ENCODE peak calls at places on chromosomes 3 and 15, in seven cellular contexts. V is right lobe of liver, K is Karpas-422, J is tibial nerve, D is neural progenitor cell, S is mammary epithelial cell, X is psoas muscle. Z is an unnamed sample. For H3K4me1, the result is how much of the 10 kb centered on the place peaks cover.

GRCh38 chr3:185688808-185689207 is 102.7 kb downstream of the SENP2 start:
- DNase-seq in V (no peak), S (peak), J (no peak), K (no peak), D (no peak), X (peak), Z (no peak)

GRCh38 chr3:7332696-7333095 is 471.8 kb downstream of the GRM7 start:
- DNase-seq in S (no peak), V (no peak), D (no peak), K (no peak), J (no peak), X (no peak), Z (no peak)

GRCh38 chr15:48096355-48096786 is 24.4 kb upstream of the SLC24A5 start:
- DNase-seq in V (no peak), K (no peak), J (no peak), D (no peak), S (peak), X (no peak), Z (no peak)

GRCh38 chr3:177729939-177730700 is 532.8 kb upstream of the TBL1XR1 start:
- DNase-seq in X (peak), D (no peak), J (peak), K (no peak), V (no peak), S (no peak), Z (no peak)

GRCh38 chr3:106359692-106360091 is 490.9 kb upstream of the CBLB start:
- DNase-seq in X (no peak), J (no peak), D (no peak), K (no peak), V (no peak), S (no peak), Z (no peak)

GRCh38 chr3:83224101-83224868 is 1462.8 kb upstream of the GBE1 start:
- DNase-seq in K (no peak), X (no peak), V (no peak), S (no peak), D (no peak), J (no peak), Z (no peak)

GRCh38 chr15:44812029-44812517 is 75.7 kb downstream of the TRIM69 start:
- DNase-seq in V (peak), X (no peak), D (no peak), K (no peak), S (peak), J (no peak), Z (no peak)

GRCh38 chr3:29164825-29165224 is 116.0 kb upstream of the RBMS3 start:
- DNase-seq in J (no peak), K (no peak), S (no peak), V (no peak), D (no peak), X (no peak), Z (no peak)

GRCh38 chr15:85753791-85754452 is 40.8 kb downstream of the KLHL25 start:
- DNase-seq in X (no peak), S (peak), K (no peak), V (peak), D (no peak), J (peak), Z (no peak)

GRCh38 chr3:49462222-49462621 is 7.8 kb upstream of the DAG1 start:
- DNase-seq in V (no peak), J (no peak), D (no peak), X (no peak), K (no peak), S (peak), Z (no peak)

GRCh38 chr3:150373234-150373633 is 34.9 kb upstream of the TSC22D2 start:
- DNase-seq in V (no peak), D (no peak), J (no peak), K (no peak), S (no peak), X (no peak), Z (no peak)

GRCh38 chr3:58609990-58610389 is 32.8 kb upstream of the FAM107A start:
- DNase-seq in K (no peak), D (no peak), J (no peak), X (no peak), V (no peak), S (no peak), Z (no peak)

GRCh38 chr15:30956216-30956803 is 35.1 kb downstream of the MTMR10 start:
- DNase-seq in K (no peak), S (no peak), J (no peak), D (no peak), X (no peak), V (no peak), Z (no peak)

GRCh38 chr15:43920201-43920600 is 93.4 kb downstream of the WDR76 start:
- DNase-seq in J (no peak), S (no peak), D (no peak), X (no peak), K (no peak), V (no peak), Z (no peak)

GRCh38 chr3:87077354-87077753 is 86.4 kb upstream of the VGLL3 start:
- DNase-seq in D (no peak), X (no peak), S (no peak), V (no peak), K (no peak), J (no peak), Z (no peak)

GRCh38 chr15:50458301-50458700 is 34.1 kb downstream of the USP8 start:
- DNase-seq in K (no peak), X (no peak), S (no peak), V (no peak), J (no peak), D (no peak), Z (no peak)

GRCh38 chr3:157916672-157917071 is 189.5 kb downstream of the SHOX2 start:
- DNase-seq in V (no peak), S (no peak), J (no peak), D (no peak), X (no peak), K (no peak), Z (no peak)

GRCh38 chr3:182148360-182148759 is 436.6 kb downstream of the SOX2 start:
- DNase-seq in S (no peak), K (no peak), V (no peak), X (no peak), J (no peak), D (no peak), Z (no peak)

GRCh38 chr3:66597316-66597863 is 96.6 kb upstream of the LRIG1 start:
- DNase-seq in S (no peak), D (no peak), X (no peak), J (no peak), V (no peak), K (no peak), Z (no peak)

GRCh38 chr15:93997071-93997658 is 234.2 kb upstream of the MCTP2 start:
- DNase-seq in D (peak), J (no peak), X (no peak), V (no peak), S (peak), K (peak), Z (peak)

GRCh38 chr15:94004697-94005096 is 226.7 kb upstream of the MCTP2 start:
- DNase-seq in J (peak), D (no peak), X (peak), K (no peak), V (no peak), S (peak), Z (no peak)

GRCh38 chr15:94002026-94002425 is 229.3 kb upstream of the MCTP2 start:
- DNase-seq in J (no peak), D (peak), K (no peak), V (no peak), X (no peak), S (no peak), Z (no peak)

GRCh38 chr15:94001113-94001919 is 230.0 kb upstream of the MCTP2 start:
- DNase-seq in X (no peak), D (no peak), K (no peak), J (no peak), V (no peak), S (no peak), Z (no peak)

DNA sequence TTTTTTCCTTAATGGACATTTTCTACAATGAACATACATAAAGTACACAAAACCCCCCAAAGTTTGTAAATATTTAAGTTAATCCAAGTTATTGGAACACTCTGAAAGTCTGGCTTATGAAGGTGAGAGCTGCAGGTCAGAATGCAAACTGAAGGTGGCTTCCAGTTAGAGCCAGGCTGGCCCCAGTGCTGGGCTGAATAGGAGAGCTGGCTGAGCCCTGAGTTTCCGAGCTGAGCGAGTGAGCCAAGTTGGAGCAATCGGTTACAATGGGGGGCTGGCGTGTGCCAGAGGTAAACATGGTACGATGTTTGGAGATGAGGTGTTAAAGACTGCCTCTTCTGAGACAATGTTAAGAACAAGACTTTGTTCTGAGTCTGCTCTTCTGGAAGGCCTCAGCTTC is 230.8 kb upstream of the MCTP2 start:
- DNase-seq in J (no peak), D (peak), X (no peak), S (no peak), K (no peak), V (no peak), Z (no peak)
- H3K4me1 ChIP-seq in J (under half), D (under half), X (under half), S (under half), K (under half), V (under half), Z (under half)

DNA sequence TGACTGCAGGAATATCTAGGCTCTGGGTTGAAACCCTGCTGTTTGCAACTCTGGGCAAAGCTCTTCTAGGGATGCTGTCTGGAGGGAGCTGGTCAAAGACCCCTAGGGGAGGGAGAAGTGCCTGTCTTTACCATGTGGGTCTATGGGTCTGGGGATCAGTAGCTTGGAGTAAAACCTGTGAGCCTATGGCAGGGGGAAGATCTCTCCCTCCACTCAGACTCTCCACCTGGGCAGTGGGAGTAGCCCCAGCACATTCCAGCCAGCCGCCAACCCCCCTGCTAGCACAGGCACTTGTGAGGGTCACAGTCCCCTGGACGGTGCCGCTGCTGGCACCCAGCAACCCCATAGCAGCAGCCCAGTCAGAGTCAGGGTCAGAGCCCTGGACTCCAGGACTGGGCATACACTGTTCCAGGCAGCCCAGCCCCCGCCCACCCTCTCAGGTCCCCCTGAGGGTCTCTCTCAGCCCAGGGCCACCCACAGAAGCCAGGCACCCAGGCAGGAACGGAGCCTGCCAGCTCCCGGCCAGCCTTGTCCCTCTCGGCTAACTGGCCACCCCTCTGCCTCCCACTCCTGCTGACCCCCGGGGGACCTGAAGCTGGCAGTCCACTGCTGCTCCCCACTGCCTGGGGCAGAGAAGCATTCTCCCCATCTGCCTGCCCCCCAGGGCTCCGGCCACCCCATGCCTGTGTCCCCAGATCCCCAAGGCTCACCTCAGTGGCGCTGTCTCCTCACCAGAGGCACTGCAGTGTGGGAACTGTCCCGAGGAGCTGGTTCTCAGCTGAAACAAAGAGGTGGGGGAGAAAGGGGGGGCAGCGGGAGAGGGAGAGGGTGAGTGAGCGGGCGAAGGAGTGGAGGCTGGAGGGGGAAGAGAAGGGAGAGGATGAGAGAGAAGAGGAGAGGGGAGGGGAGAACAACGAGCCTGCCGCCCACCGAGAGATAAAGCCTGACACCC is 10.8 kb downstream of the GLYCTK start:
- DNase-seq in X (no peak), V (no peak), J (no peak), D (peak), S (no peak), K (no peak), Z (no peak)
- H3K4me1 ChIP-seq in X (under half), V (under half), J (under half), D (under half), S (under half), K (under half), Z (under half)

GRCh38 chr3:183262979-183263378 is 9.9 kb downstream of the B3GNT5 start:
- DNase-seq in J (no peak), D (no peak), V (no peak), S (no peak), K (no peak), X (no peak), Z (no peak)

GRCh38 chr3:183266454-183266853 is 13.4 kb downstream of the B3GNT5 start:
- DNase-seq in J (no peak), V (no peak), S (no peak), K (no peak), X (no peak), D (no peak), Z (no peak)

GRCh38 chr3:183265157-183265642 is 12.1 kb downstream of the B3GNT5 start:
- DNase-seq in X (no peak), V (no peak), J (no peak), S (no peak), D (peak), K (no peak), Z (no peak)

GRCh38 chr3:183265713-183266417 is 12.8 kb downstream of the B3GNT5 start:
- DNase-seq in D (peak), J (no peak), V (no peak), X (no peak), S (peak), K (no peak), Z (no peak)

GRCh38 chr3:183264249-183264648 is 11.2 kb downstream of the B3GNT5 start:
- DNase-seq in X (no peak), J (no peak), D (peak), V (no peak), K (peak), S (no peak), Z (no peak)
- H3K4me1 ChIP-seq in X (half or more), J (under half), D (under half), V (under half), K (under half), S (half or more), Z (under half)

GRCh38 chr3:99902091-99902490 is 84.4 kb downstream of the CMSS1 start:
- DNase-seq in D (no peak), X (no peak), V (no peak), J (no peak), K (no peak), S (peak), Z (no peak)
- H3K4me1 ChIP-seq in D (under half), X (under half), V (under half), J (under half), K (under half), S (under half), Z (under half)

GRCh38 chr15:41932511-41932910 is 38.7 kb upstream of the SPTBN5 start:
- DNase-seq in J (no peak), K (no peak), V (no peak), D (no peak), X (no peak), S (no peak), Z (no peak)
- H3K4me1 ChIP-seq in J (under half), K (half or more), V (under half), D (under half), X (half or more), S (half or more), Z (under half)

DNA sequence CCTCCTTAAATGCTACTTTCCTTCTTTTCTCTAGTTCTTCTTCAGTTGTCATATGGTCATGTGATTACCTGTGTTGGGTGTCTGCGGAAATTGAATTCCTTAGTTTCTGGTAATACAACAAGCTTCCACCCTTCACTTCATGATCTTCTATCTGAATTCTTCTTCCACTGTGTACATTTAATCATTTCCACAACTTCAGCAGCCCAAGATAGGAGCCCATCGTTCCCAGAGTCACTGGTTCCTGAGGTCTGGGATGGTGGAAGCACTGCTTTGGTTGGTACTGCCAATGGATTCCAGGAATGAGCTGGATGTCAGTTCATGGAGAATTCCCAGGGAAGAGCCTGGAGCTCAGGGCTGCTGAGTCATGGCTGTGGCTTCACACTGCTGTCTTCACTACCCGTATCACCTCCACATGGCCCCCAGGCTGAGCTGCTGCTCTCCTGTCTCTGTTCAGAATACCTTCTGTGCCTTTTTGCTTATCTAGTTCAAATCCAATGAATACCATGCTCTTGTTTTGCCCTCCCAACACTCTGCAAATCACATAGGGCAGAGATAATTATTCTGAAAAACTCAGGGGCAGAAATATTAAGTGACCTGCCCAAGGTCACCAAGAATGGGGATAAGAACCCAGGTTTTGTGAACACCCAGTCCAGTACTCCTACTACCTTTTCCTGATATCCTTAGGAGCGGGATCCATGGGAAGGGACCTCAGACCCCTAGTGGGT is 98.5 kb downstream of the RPL39L start:
- DNase-seq in J (no peak), V (no peak), S (peak), D (no peak), K (no peak), X (no peak), Z (no peak)
- H3K4me1 ChIP-seq in J (under half), V (under half), S (under half), D (under half), K (half or more), X (under half), Z (half or more)

Z was measured in OCI-LY7.